ENCODE peak calls at places on chromosomes 5 and 9, in ten cellular contexts. One of them, this sample, is unnamed.

GRCh38 chr5:89849819-89850515 is 559.6 kb downstream of the CETN3 start:
- DNase-seq in ovary: no peak
- DNase-seq in transverse colon: no peak
- DNase-seq in A549: no peak
- DNase-seq in GM12878: no peak
- DNase-seq in HepG2: no peak
- DNase-seq in K562: no peak
- DNase-seq in tibial nerve: no peak
- DNase-seq in sigmoid colon: no peak
- DNase-seq in SK-N-SH: no peak
- DNase-seq in this sample: no peak

GRCh38 chr5:95816341-95816740 is 6.2 kb downstream of the GLRX start:
- DNase-seq in ovary: no peak
- DNase-seq in transverse colon: no peak
- DNase-seq in A549: no peak
- DNase-seq in GM12878: no peak
- DNase-seq in HepG2: no peak
- DNase-seq in K562: no peak
- DNase-seq in tibial nerve: no peak
- DNase-seq in sigmoid colon: no peak
- DNase-seq in SK-N-SH: no peak
- DNase-seq in this sample: no peak

GRCh38 chr9:91604451-91604850 is 180.8 kb upstream of the NFIL3 start:
- DNase-seq in ovary: no peak
- DNase-seq in transverse colon: no peak
- DNase-seq in A549: no peak
- DNase-seq in GM12878: no peak
- DNase-seq in HepG2: no peak
- DNase-seq in K562: no peak
- DNase-seq in tibial nerve: no peak
- DNase-seq in sigmoid colon: no peak
- DNase-seq in SK-N-SH: no peak
- DNase-seq in this sample: no peak

GRCh38 chr5:54821445-54822330 is 163.7 kb downstream of the ESM1 start:
- DNase-seq in ovary: no peak
- DNase-seq in transverse colon: no peak
- DNase-seq in A549: no peak
- DNase-seq in GM12878: no peak
- DNase-seq in HepG2: no peak
- DNase-seq in K562: no peak
- DNase-seq in tibial nerve: no peak
- DNase-seq in sigmoid colon: no peak
- DNase-seq in SK-N-SH: no peak
- DNase-seq in this sample: peak; percentile 32

GRCh38 chr9:128344931-128345605 is 4.7 kb downstream of the SLC27A4 start:
- DNase-seq in ovary: no peak
- DNase-seq in transverse colon: no peak
- DNase-seq in A549: no peak
- DNase-seq in GM12878: no peak
- DNase-seq in HepG2: no peak
- DNase-seq in K562: peak; percentile 35
- DNase-seq in tibial nerve: no peak
- DNase-seq in sigmoid colon: no peak
- DNase-seq in SK-N-SH: no peak
- DNase-seq in this sample: no peak

GRCh38 chr5:17992296-17992695 is 358.0 kb downstream of the TAF11L14 start:
- DNase-seq in ovary: no peak
- DNase-seq in transverse colon: no peak
- DNase-seq in A549: no peak
- DNase-seq in GM12878: no peak
- DNase-seq in HepG2: no peak
- DNase-seq in K562: no peak
- DNase-seq in tibial nerve: no peak
- DNase-seq in sigmoid colon: no peak
- DNase-seq in SK-N-SH: no peak
- DNase-seq in this sample: no peak

GRCh38 chr5:115857621-115858349 is 16.1 kb downstream of the AP3S1 start:
- DNase-seq in ovary: no peak
- DNase-seq in transverse colon: no peak
- DNase-seq in A549: peak; percentile 43
- DNase-seq in GM12878: no peak
- DNase-seq in HepG2: no peak
- DNase-seq in K562: no peak
- DNase-seq in tibial nerve: no peak
- DNase-seq in sigmoid colon: no peak
- DNase-seq in SK-N-SH: no peak
- DNase-seq in this sample: no peak

GRCh38 chr5:139903805-139904565 is 108.4 kb downstream of the PSD2 start:
- DNase-seq in ovary: peak; percentile 68
- DNase-seq in transverse colon: no peak
- DNase-seq in A549: no peak
- DNase-seq in GM12878: no peak
- DNase-seq in HepG2: no peak
- DNase-seq in K562: peak; percentile 59
- DNase-seq in tibial nerve: no peak
- DNase-seq in sigmoid colon: peak; percentile 61
- DNase-seq in SK-N-SH: peak; percentile 85
- DNase-seq in this sample: no peak

GRCh38 chr9:20112367-20112766 is 323.5 kb upstream of the SLC24A2 start:
- DNase-seq in ovary: no peak
- DNase-seq in transverse colon: no peak
- DNase-seq in A549: no peak
- DNase-seq in GM12878: no peak
- DNase-seq in HepG2: no peak
- DNase-seq in K562: no peak
- DNase-seq in tibial nerve: no peak
- DNase-seq in sigmoid colon: no peak
- DNase-seq in SK-N-SH: no peak
- DNase-seq in this sample: no peak

GRCh38 chr9:1267141-1267570 is 217.0 kb downstream of the DMRT2 start:
- DNase-seq in ovary: no peak
- DNase-seq in transverse colon: no peak
- DNase-seq in A549: no peak
- DNase-seq in GM12878: peak; percentile 55
- DNase-seq in HepG2: no peak
- DNase-seq in K562: no peak
- DNase-seq in tibial nerve: no peak
- DNase-seq in sigmoid colon: no peak
- DNase-seq in SK-N-SH: no peak
- DNase-seq in this sample: no peak

GRCh38 chr5:35771839-35772238 is 84.9 kb upstream of the IL7R start:
- DNase-seq in ovary: no peak
- DNase-seq in transverse colon: no peak
- DNase-seq in A549: no peak
- DNase-seq in GM12878: no peak
- DNase-seq in HepG2: no peak
- DNase-seq in K562: no peak
- DNase-seq in tibial nerve: no peak
- DNase-seq in sigmoid colon: no peak
- DNase-seq in SK-N-SH: no peak
- DNase-seq in this sample: no peak

GRCh38 chr9:123927625-123928308 is 2.2 kb downstream of the DENND1A start:
- DNase-seq in ovary: no peak
- DNase-seq in transverse colon: peak; percentile 33
- DNase-seq in A549: no peak
- DNase-seq in GM12878: peak; percentile 58
- DNase-seq in HepG2: no peak
- DNase-seq in K562: no peak
- DNase-seq in tibial nerve: no peak
- DNase-seq in sigmoid colon: no peak
- DNase-seq in SK-N-SH: no peak
- DNase-seq in this sample: no peak

GRCh38 chr9:649128-650074 is 192.1 kb upstream of the DMRT1 start:
- DNase-seq in ovary: no peak
- DNase-seq in transverse colon: no peak
- DNase-seq in A549: no peak
- DNase-seq in GM12878: no peak
- DNase-seq in HepG2: no peak
- DNase-seq in K562: no peak
- DNase-seq in tibial nerve: no peak
- DNase-seq in sigmoid colon: no peak
- DNase-seq in SK-N-SH: no peak
- DNase-seq in this sample: no peak

GRCh38 chr5:149425729-149426128 is 46.6 kb upstream of the IL17B start:
- DNase-seq in ovary: no peak
- DNase-seq in transverse colon: no peak
- DNase-seq in A549: no peak
- DNase-seq in GM12878: no peak
- DNase-seq in HepG2: no peak
- DNase-seq in K562: no peak
- DNase-seq in tibial nerve: no peak
- DNase-seq in sigmoid colon: no peak
- DNase-seq in SK-N-SH: no peak
- DNase-seq in this sample: no peak

GRCh38 chr5:149423287-149424268 is 44.5 kb upstream of the IL17B start:
- DNase-seq in ovary: peak; percentile 63
- DNase-seq in transverse colon: no peak
- DNase-seq in A549: no peak
- DNase-seq in GM12878: no peak
- DNase-seq in HepG2: peak; percentile 47
- DNase-seq in K562: no peak
- DNase-seq in tibial nerve: no peak
- DNase-seq in sigmoid colon: peak; percentile 89
- DNase-seq in SK-N-SH: peak; percentile 58
- DNase-seq in this sample: no peak

GRCh38 chr5:149426931-149427330 is 47.8 kb upstream of the IL17B start:
- DNase-seq in ovary: no peak
- DNase-seq in transverse colon: no peak
- DNase-seq in A549: no peak
- DNase-seq in GM12878: no peak
- DNase-seq in HepG2: no peak
- DNase-seq in K562: no peak
- DNase-seq in tibial nerve: no peak
- DNase-seq in sigmoid colon: no peak
- DNase-seq in SK-N-SH: no peak
- DNase-seq in this sample: no peak

GRCh38 chr5:149422429-149423286 is 43.6 kb upstream of the IL17B start:
- DNase-seq in ovary: peak; percentile 96
- DNase-seq in transverse colon: peak; percentile 47
- DNase-seq in A549: no peak
- DNase-seq in GM12878: no peak
- DNase-seq in HepG2: peak; percentile 74
- DNase-seq in K562: peak; percentile 31
- DNase-seq in tibial nerve: no peak
- DNase-seq in sigmoid colon: peak; percentile 97
- DNase-seq in SK-N-SH: peak; percentile 89
- DNase-seq in this sample: no peak

GRCh38 chr5:149424371-149425315 is 45.6 kb upstream of the IL17B start:
- DNase-seq in ovary: no peak
- DNase-seq in transverse colon: no peak
- DNase-seq in A549: no peak
- DNase-seq in GM12878: no peak
- DNase-seq in HepG2: no peak
- DNase-seq in K562: no peak
- DNase-seq in tibial nerve: no peak
- DNase-seq in sigmoid colon: no peak
- DNase-seq in SK-N-SH: no peak
- DNase-seq in this sample: no peak
- TF ChIP-seq EP300 in ovary: no peak
- TF ChIP-seq EP300 in transverse colon: no peak
- TF ChIP-seq EP300 in A549: no peak
- TF ChIP-seq EP300 in GM12878: no peak
- TF ChIP-seq EP300 in HepG2: no peak
- TF ChIP-seq EP300 in K562: no peak
- TF ChIP-seq EP300 in tibial nerve: no peak
- TF ChIP-seq EP300 in sigmoid colon: no peak
- TF ChIP-seq EP300 in SK-N-SH: no peak
- TF ChIP-seq EP300 in this sample: no peak

GRCh38 chr5:141343242-141343952 is at the start of gene PCDHGA3:
- DNase-seq in ovary: no peak
- DNase-seq in transverse colon: no peak
- DNase-seq in A549: peak; percentile 61
- DNase-seq in GM12878: no peak
- DNase-seq in HepG2: no peak
- DNase-seq in K562: peak; percentile 50
- DNase-seq in tibial nerve: no peak
- DNase-seq in sigmoid colon: no peak
- DNase-seq in SK-N-SH: no peak
- DNase-seq in this sample: no peak
- TF ChIP-seq EP300 in ovary: no peak
- TF ChIP-seq EP300 in transverse colon: no peak
- TF ChIP-seq EP300 in A549: no peak
- TF ChIP-seq EP300 in GM12878: no peak
- TF ChIP-seq EP300 in HepG2: no peak
- TF ChIP-seq EP300 in K562: no peak
- TF ChIP-seq EP300 in tibial nerve: no peak
- TF ChIP-seq EP300 in sigmoid colon: no peak
- TF ChIP-seq EP300 in SK-N-SH: no peak
- TF ChIP-seq EP300 in this sample: no peak

GRCh38 chr9:110321055-110321454 is 16.6 kb downstream of the TXNDC8 start:
- DNase-seq in ovary: no peak
- DNase-seq in transverse colon: no peak
- DNase-seq in A549: no peak
- DNase-seq in GM12878: no peak
- DNase-seq in HepG2: no peak
- DNase-seq in K562: no peak
- DNase-seq in tibial nerve: no peak
- DNase-seq in sigmoid colon: no peak
- DNase-seq in SK-N-SH: no peak
- DNase-seq in this sample: no peak
- TF ChIP-seq EP300 in ovary: no peak
- TF ChIP-seq EP300 in transverse colon: no peak
- TF ChIP-seq EP300 in A549: no peak
- TF ChIP-seq EP300 in GM12878: no peak
- TF ChIP-seq EP300 in HepG2: no peak
- TF ChIP-seq EP300 in K562: no peak
- TF ChIP-seq EP300 in tibial nerve: no peak
- TF ChIP-seq EP300 in sigmoid colon: no peak
- TF ChIP-seq EP300 in SK-N-SH: no peak
- TF ChIP-seq EP300 in this sample: no peak

GRCh38 chr5:1208743-1209551 is 7.6 kb downstream of the SLC6A19 start:
- DNase-seq in ovary: no peak
- DNase-seq in transverse colon: peak; percentile 26
- DNase-seq in A549: peak; percentile 40
- DNase-seq in GM12878: no peak
- DNase-seq in HepG2: no peak
- DNase-seq in K562: no peak
- DNase-seq in tibial nerve: no peak
- DNase-seq in sigmoid colon: no peak
- DNase-seq in SK-N-SH: peak; percentile 79
- DNase-seq in this sample: peak; percentile 38
- TF ChIP-seq EP300 in ovary: no peak
- TF ChIP-seq EP300 in transverse colon: no peak
- TF ChIP-seq EP300 in A549: no peak
- TF ChIP-seq EP300 in GM12878: no peak
- TF ChIP-seq EP300 in HepG2: no peak
- TF ChIP-seq EP300 in K562: no peak
- TF ChIP-seq EP300 in tibial nerve: no peak
- TF ChIP-seq EP300 in sigmoid colon: no peak
- TF ChIP-seq EP300 in SK-N-SH: no peak
- TF ChIP-seq EP300 in this sample: no peak

GRCh38 chr5:101390317-101390908 is 487.3 kb upstream of the ST8SIA4 start:
- DNase-seq in ovary: no peak
- DNase-seq in transverse colon: no peak
- DNase-seq in A549: peak; percentile 80
- DNase-seq in GM12878: peak; percentile 12
- DNase-seq in HepG2: peak; percentile 46
- DNase-seq in K562: peak; percentile 8
- DNase-seq in tibial nerve: peak; percentile 41
- DNase-seq in sigmoid colon: no peak
- DNase-seq in SK-N-SH: peak; percentile 2
- DNase-seq in this sample: no peak
- TF ChIP-seq EP300 in ovary: no peak
- TF ChIP-seq EP300 in transverse colon: no peak
- TF ChIP-seq EP300 in A549: no peak
- TF ChIP-seq EP300 in GM12878: no peak
- TF ChIP-seq EP300 in HepG2: no peak
- TF ChIP-seq EP300 in K562: no peak
- TF ChIP-seq EP300 in tibial nerve: no peak
- TF ChIP-seq EP300 in sigmoid colon: no peak
- TF ChIP-seq EP300 in SK-N-SH: no peak
- TF ChIP-seq EP300 in this sample: no peak

GRCh38 chr9:116144555-116144954 is 9.0 kb upstream of the PAPPA start:
- DNase-seq in ovary: no peak
- DNase-seq in transverse colon: no peak
- DNase-seq in A549: peak; percentile 9
- DNase-seq in GM12878: no peak
- DNase-seq in HepG2: no peak
- DNase-seq in K562: no peak
- DNase-seq in tibial nerve: no peak
- DNase-seq in sigmoid colon: no peak
- DNase-seq in SK-N-SH: no peak
- DNase-seq in this sample: no peak
- TF ChIP-seq EP300 in ovary: no peak
- TF ChIP-seq EP300 in transverse colon: no peak
- TF ChIP-seq EP300 in A549: no peak
- TF ChIP-seq EP300 in GM12878: no peak
- TF ChIP-seq EP300 in HepG2: no peak
- TF ChIP-seq EP300 in K562: no peak
- TF ChIP-seq EP300 in tibial nerve: no peak
- TF ChIP-seq EP300 in sigmoid colon: no peak
- TF ChIP-seq EP300 in SK-N-SH: no peak
- TF ChIP-seq EP300 in this sample: no peak

This sample was measured in stomach.